ENCODE peak calls at places on chromosomes 5 and 9, in six cellular contexts. X is prostate gland, H is ovary, P is spleen, L is endothelial cell of umbilical vein, G is tibial nerve. D is an unnamed sample.

GRCh38 chr9:3337515-3337914 is 188.3 kb downstream of the RFX3 start:
- DNase-seq in X (no peak), H (no peak), P (no peak), L (peak; percentile 83), G (no peak), D (no peak)

GRCh38 chr9:129624947-129625346 is 1.0 kb upstream of the NTMT1 start:
- DNase-seq in P (no peak), H (no peak), L (no peak), X (no peak), G (no peak), D (no peak)

GRCh38 chr9:128550770-128551651 is 1.4 kb upstream of the SPTAN1 start:
- DNase-seq in H (peak; percentile 16), G (no peak), X (no peak), P (no peak), L (peak; percentile 50), D (no peak)

GRCh38 chr9:27870404-27870803 is 297.1 kb upstream of the C9orf72 start:
- DNase-seq in P (no peak), L (no peak), H (no peak), X (no peak), G (no peak), D (no peak)

GRCh38 chr5:9947944-9948343 is 301.7 kb downstream of the ATPSCKMT start:
- DNase-seq in G (no peak), P (no peak), L (no peak), X (no peak), H (no peak), D (no peak)

GRCh38 chr9:70595211-70595610 is 180.8 kb upstream of the KLF9 start:
- DNase-seq in G (no peak), X (no peak), P (no peak), H (no peak), L (no peak), D (peak; percentile 62)

GRCh38 chr5:176883700-176884570 is 15.2 kb downstream of the HK3 start:
- DNase-seq in G (no peak), L (no peak), X (no peak), P (peak; percentile 21), H (no peak), D (no peak)

GRCh38 chr9:18861599-18862546 is 171.1 kb downstream of the SAXO1 start:
- DNase-seq in H (peak; percentile 64), G (peak; percentile 31), L (peak; percentile 40), X (no peak), P (no peak), D (no peak)

GRCh38 chr9:15180124-15180523 is 126.9 kb downstream of the TTC39B start:
- DNase-seq in L (no peak), H (no peak), G (no peak), X (no peak), P (no peak), D (no peak)

GRCh38 chr9:36995927-36996471 is 38.1 kb downstream of the PAX5 start:
- DNase-seq in L (peak; percentile 68), G (no peak), H (no peak), X (peak; percentile 45), P (peak; percentile 84), D (no peak)

GRCh38 chr5:127029513-127030258 is 672 bp downstream of the MARCHF3 start:
- DNase-seq in L (peak; percentile 85), G (peak; percentile 18), H (peak; percentile 22), X (peak; percentile 41), P (peak; percentile 90), D (no peak)

GRCh38 chr9:135000647-135001245 is 83.0 kb upstream of the FCN1 start:
- DNase-seq in G (no peak), P (no peak), H (no peak), L (no peak), X (no peak), D (no peak)

GRCh38 chr5:105630803-105631202 is 2039.9 kb downstream of the EFNA5 start:
- DNase-seq in P (no peak), X (no peak), H (no peak), G (no peak), L (no peak), D (no peak)

GRCh38 chr5:73496984-73497457 is 1.2 kb upstream of the BTF3 start:
- DNase-seq in H (no peak), X (no peak), L (peak; percentile 54), G (no peak), P (no peak), D (no peak)

GRCh38 chr9:124282442-124283231 is 24.9 kb downstream of the NEK6 start:
- DNase-seq in P (no peak), L (no peak), G (peak; percentile 49), H (peak; percentile 87), X (no peak), D (no peak)

GRCh38 chr9:15306068-15306756 is 804 bp downstream of the TTC39B start:
- DNase-seq in G (peak; percentile 40), P (peak; percentile 88), L (peak; percentile 41), H (peak; percentile 59), X (peak; percentile 78), D (no peak)

GRCh38 chr5:124696898-124697297 is 49.5 kb downstream of the ZNF608 start:
- DNase-seq in G (no peak), L (no peak), X (no peak), P (no peak), H (no peak), D (no peak)

GRCh38 chr5:43514471-43514815 is 505 bp downstream of the C5orf34 start:
- DNase-seq in H (no peak), G (no peak), P (no peak), X (no peak), L (no peak), D (no peak)

GRCh38 chr5:43520615-43521014 is 5.7 kb upstream of the C5orf34 start:
- DNase-seq in P (no peak), G (no peak), X (no peak), H (no peak), L (no peak), D (no peak)

GRCh38 chr5:43515678-43516048 is 715 bp upstream of the C5orf34 start:
- DNase-seq in L (no peak), G (no peak), P (no peak), H (no peak), X (no peak), D (no peak)

DNA sequence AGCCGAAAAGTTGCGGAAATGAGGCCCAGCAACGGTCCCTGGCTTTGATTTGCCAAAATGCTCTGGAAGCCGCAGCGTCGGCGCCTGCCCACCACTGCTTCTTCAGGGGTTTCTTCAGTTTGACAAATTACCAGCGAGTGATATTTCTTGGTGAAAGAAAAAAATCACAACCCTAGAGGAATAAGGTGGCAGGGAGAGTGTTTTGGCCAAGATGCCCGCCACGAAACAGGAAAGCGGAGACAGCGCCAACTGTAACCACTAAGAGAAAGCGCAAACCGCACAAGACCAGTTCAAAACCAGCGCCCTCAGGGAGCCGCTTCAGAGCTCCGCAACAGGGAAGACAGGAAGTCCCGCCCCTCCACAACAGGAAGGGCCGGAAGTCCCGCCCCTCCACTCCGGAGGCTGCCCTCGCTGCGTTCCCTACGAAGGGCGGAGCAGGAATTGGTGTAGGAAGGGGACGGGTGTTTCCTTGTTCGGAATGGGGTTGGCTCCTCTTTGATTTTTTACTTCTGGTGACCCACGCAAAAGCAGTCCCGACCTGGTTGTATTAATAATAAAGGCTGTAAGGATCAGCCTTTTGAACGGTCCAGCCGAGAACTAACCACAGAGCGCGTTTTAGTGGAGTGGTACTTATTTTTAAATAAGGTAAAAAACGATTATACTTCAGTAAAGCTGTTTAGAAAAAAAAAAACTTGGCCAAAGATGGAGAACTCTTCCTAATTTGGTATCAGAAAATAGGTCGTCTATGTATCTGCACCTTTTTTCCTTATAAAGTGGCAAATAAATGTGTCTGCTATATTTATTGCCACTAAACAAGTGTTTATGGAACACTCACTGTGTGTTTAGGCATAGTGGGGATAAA is at the start of gene C5orf34:
- DNase-seq in L (peak; percentile 97), X (peak; percentile 97), G (peak; percentile 97), H (peak; percentile 95), P (peak; percentile 98), D (peak; percentile 98)
- TF ChIP-seq POLR2A in L (peak; percentile 93), X (peak; percentile 73), G (peak; percentile 56), H (peak; percentile 22), P (no peak), D (peak; percentile 62)

GRCh38 chr5:150153957-150154617 is 1.6 kb downstream of the PDGFRB start:
- DNase-seq in L (no peak), H (peak; percentile 45), G (no peak), P (no peak), X (no peak), D (no peak)

GRCh38 chr5:150156033-150156381 is 362 bp upstream of the PDGFRB start:
- DNase-seq in P (no peak), H (no peak), L (no peak), X (no peak), G (no peak), D (no peak)

GRCh38 chr5:150155258-150156032 is at the start of gene PDGFRB:
- DNase-seq in G (peak; percentile 93), L (peak; percentile 56), X (peak; percentile 47), H (peak; percentile 97), P (peak; percentile 90), D (no peak)

GRCh38 chr5:150153483-150153882 is 2.2 kb downstream of the PDGFRB start:
- DNase-seq in P (no peak), H (no peak), L (no peak), X (no peak), G (no peak), D (no peak)

GRCh38 chr5:150154618-150155134 is 969 bp downstream of the PDGFRB start:
- DNase-seq in H (no peak), P (no peak), G (no peak), X (no peak), L (no peak), D (no peak)
- H3K27ac ChIP-seq in H (peak overlapping the region; percentile 83), P (peak overlapping the region; percentile 82), G (peak overlapping the region; percentile 99), X (peak overlapping the region; percentile 73), L (no peak overlapping the region), D (peak overlapping the region; percentile 83)

DNA sequence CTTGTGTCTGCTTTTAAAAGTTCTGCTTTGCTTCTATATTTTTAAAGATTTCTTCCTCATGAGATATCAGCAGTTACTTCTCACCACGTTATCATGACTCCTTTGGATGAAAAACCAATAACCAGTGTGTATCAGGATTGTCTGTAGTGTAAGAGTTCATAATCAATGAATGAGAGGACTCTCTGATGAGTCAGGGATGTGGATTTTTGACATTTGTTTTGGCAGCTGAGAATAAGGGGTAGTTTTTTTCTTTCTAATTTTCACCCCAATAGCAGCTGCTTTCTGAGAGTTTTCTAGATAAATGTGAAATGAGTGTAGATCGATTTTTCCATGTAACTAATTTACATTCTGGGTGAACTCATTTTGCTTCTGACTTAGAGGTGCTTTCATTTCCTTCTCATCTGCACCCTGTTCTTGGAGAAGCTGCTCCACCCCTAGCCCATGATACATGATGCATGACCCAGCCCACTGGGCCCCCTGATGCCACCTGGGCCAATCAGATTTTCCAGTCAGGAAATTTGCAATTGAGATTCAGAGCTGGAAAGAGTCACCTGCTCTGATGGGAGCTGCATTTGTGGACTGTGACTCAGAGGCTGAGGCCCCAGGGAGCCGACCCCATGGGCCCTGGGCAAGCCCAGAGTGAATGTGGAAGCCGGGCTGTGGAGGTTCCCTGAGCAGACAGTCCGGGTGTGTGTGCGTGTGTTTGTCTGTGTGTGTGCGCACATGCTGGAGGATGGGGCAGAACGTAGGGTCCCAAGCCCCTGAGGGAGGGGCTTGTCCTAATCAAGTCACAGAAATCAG is 159.3 kb downstream of the RGS3 start:
- DNase-seq in P (peak; percentile 70), G (no peak), L (peak; percentile 82), X (no peak), H (no peak), D (no peak)
- TF ChIP-seq POLR2A in P (no peak), G (no peak), L (no peak), X (no peak), H (no peak), D (no peak)

DNA sequence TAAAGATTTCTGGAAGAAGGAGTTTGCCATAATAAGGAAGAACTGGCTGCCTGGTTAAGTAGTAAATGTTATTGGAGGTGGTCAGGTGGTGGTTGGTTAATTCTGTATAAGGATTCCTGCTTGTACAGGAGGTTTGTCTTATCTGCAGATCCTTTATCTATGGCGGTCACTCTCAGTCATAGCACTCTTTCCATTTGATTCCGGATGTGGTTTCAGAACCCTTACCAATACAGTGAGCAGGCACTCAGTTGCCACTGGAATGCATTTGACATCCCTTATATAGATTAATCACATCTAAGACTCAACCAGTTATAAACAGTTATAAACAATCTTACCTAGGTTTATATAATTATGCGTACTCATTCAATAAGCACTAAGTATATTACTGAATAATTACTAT is 50.4 kb downstream of the RAD50 start:
- DNase-seq in L (no peak), X (no peak), H (no peak), P (no peak), G (no peak), D (no peak)
- H3K27ac ChIP-seq in L (no peak overlapping the region), X (no peak overlapping the region), H (no peak overlapping the region), P (no peak overlapping the region), G (no peak overlapping the region), D (no peak overlapping the region)

D was measured in vagina.